ENCODE peak calls at places on chromosomes 2 and 18, in four cellular contexts. One of them, this sample, is unnamed.

GRCh38 chr2:37376421-37377186 is 32.2 kb downstream of the QPCT start:
- DNase-seq in AG04450: peak
- DNase-seq in coronary artery: no peak
- DNase-seq in endothelial cell: no peak
- DNase-seq in this sample: no peak

GRCh38 chr2:5074738-5075137 is 617.4 kb upstream of the SOX11 start:
- DNase-seq in AG04450: no peak
- DNase-seq in coronary artery: no peak
- DNase-seq in endothelial cell: no peak
- DNase-seq in this sample: no peak

GRCh38 chr2:128487650-128488387 is 169.2 kb upstream of the HS6ST1 start:
- DNase-seq in AG04450: no peak
- DNase-seq in coronary artery: no peak
- DNase-seq in endothelial cell: no peak
- DNase-seq in this sample: no peak

GRCh38 chr2:12490641-12491040 is 226.1 kb upstream of the TRIB2 start:
- DNase-seq in AG04450: no peak
- DNase-seq in coronary artery: no peak
- DNase-seq in endothelial cell: no peak
- DNase-seq in this sample: no peak

GRCh38 chr18:21296045-21296444 is 54.0 kb downstream of the GREB1L start:
- DNase-seq in AG04450: no peak
- DNase-seq in coronary artery: no peak
- DNase-seq in endothelial cell: no peak
- DNase-seq in this sample: no peak

GRCh38 chr2:62333961-62334360 is 138.0 kb downstream of the B3GNT2 start:
- DNase-seq in AG04450: no peak
- DNase-seq in coronary artery: no peak
- DNase-seq in endothelial cell: no peak
- DNase-seq in this sample: no peak

GRCh38 chr2:32864761-32865160 is 82.0 kb upstream of the LTBP1 start:
- DNase-seq in AG04450: peak
- DNase-seq in coronary artery: no peak
- DNase-seq in endothelial cell: no peak
- DNase-seq in this sample: no peak

GRCh38 chr2:72887836-72888437 is 729 bp downstream of the SPR start:
- DNase-seq in AG04450: peak
- DNase-seq in coronary artery: peak
- DNase-seq in endothelial cell: peak
- DNase-seq in this sample: peak

GRCh38 chr18:9839806-9840205 is 46.0 kb upstream of the TXNDC2 start:
- DNase-seq in AG04450: no peak
- DNase-seq in coronary artery: no peak
- DNase-seq in endothelial cell: no peak
- DNase-seq in this sample: no peak

DNA sequence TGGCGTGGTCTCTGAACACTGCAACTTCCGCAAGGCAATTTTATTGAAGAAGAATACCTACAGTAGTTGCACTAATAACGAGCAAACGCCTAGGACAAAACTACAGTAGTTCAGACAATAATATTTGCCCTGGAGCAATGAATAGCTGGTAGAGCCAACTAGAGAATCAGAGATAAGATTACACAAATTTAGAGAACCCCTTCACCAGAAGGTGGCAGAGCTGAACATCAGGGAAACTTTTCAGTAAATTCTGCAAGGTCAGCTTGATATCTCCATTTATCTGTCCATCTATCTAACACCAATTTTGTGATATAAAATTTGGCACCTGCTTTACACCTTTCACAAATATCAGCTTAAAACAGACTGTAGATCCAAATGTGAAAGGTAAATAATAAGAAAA is 43.8 kb downstream of the CDH19 start:
- DNase-seq in AG04450: no peak
- DNase-seq in coronary artery: no peak
- DNase-seq in endothelial cell: peak
- DNase-seq in this sample: peak
- TF ChIP-seq CTCF in AG04450: no peak
- TF ChIP-seq CTCF in coronary artery: no peak
- TF ChIP-seq CTCF in endothelial cell: peak
- TF ChIP-seq CTCF in this sample: peak

GRCh38 chr18:49944681-49945080 is 131.3 kb upstream of the ACAA2 start:
- DNase-seq in AG04450: no peak
- DNase-seq in coronary artery: no peak
- DNase-seq in endothelial cell: no peak
- DNase-seq in this sample: no peak
- TF ChIP-seq CTCF in AG04450: no peak
- TF ChIP-seq CTCF in coronary artery: no peak
- TF ChIP-seq CTCF in endothelial cell: no peak
- TF ChIP-seq CTCF in this sample: no peak

DNA sequence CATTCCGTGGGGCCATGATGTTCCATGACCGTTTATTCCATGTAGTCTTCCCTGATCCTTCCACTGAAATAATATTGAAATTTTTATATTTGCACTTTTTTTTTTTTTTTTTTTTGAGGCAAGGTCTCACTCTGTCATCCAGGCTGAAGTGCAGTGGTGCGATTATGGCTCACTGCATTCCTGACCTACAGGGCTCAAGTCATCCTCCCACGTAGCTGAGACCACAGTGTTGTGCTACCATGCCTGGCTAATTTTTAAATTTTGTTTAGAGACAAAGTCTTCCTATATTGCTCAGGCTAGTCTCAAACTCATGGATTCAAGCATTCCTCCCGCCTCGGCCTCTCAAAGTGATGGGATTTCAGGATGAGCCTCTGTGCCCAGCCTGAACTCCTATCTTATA is 340.5 kb upstream of the ZEB2 start:
- DNase-seq in AG04450: no peak
- DNase-seq in coronary artery: no peak
- DNase-seq in endothelial cell: no peak
- DNase-seq in this sample: no peak
- TF ChIP-seq CTCF in AG04450: no peak
- TF ChIP-seq CTCF in coronary artery: no peak
- TF ChIP-seq CTCF in endothelial cell: no peak
- TF ChIP-seq CTCF in this sample: no peak

GRCh38 chr2:195312662-195313061 is 344.4 kb upstream of the SLC39A10 start:
- DNase-seq in AG04450: no peak
- DNase-seq in coronary artery: no peak
- DNase-seq in endothelial cell: no peak
- DNase-seq in this sample: no peak
- TF ChIP-seq CTCF in AG04450: no peak
- TF ChIP-seq CTCF in coronary artery: no peak
- TF ChIP-seq CTCF in endothelial cell: no peak
- TF ChIP-seq CTCF in this sample: no peak

DNA sequence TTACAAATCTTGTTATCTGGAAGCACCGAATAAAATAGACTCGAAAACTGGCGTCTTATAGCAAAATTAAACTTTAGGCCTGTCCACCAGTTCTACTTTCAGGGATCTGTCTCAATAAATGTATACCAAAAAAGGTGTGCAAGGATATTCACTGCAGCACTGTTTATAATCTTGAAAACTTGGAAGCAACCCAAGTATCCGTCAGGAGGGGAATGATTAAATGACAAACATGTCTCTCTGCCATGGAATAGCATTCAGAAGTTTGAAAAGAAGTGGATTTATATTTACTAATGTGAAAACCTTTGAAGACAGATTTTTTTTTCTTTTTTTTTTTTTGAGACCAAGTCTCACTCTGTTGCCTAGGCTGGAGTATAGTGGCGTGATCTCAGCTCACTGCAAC is 32.3 kb upstream of the SATB2 start:
- DNase-seq in AG04450: no peak
- DNase-seq in coronary artery: no peak
- DNase-seq in endothelial cell: no peak
- DNase-seq in this sample: no peak
- TF ChIP-seq CTCF in AG04450: no peak
- TF ChIP-seq CTCF in coronary artery: no peak
- TF ChIP-seq CTCF in endothelial cell: no peak
- TF ChIP-seq CTCF in this sample: no peak

DNA sequence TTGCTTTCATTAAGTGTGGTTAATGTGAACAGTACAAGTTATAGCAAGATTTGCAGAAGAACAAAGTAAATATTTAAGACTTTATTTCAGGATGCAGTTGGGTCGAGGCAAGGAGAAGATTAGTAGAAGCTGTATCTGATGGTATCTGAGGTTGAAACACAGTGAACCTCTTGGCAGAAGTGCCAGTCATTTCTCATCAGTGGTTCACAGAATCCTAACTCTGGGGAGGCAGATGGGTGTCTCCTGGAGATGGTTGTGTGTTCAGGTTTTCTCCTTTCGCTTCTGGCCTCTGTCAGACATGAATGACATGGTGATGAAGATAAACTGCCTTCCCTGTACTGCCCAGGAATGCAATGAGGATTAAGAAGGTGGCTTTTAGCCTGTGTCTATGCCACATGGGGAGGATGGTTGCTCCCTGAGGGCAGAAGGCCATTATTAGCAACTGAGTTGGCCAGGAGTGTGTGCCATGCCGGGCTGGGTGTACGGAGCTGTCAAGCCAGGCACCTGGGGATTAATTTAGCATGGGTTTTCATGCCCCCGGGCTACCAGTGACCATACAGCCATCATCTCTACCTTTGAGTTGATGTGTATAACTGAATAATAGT is 28.0 kb downstream of the MGAT5 start:
- DNase-seq in AG04450: no peak
- DNase-seq in coronary artery: no peak
- DNase-seq in endothelial cell: no peak
- DNase-seq in this sample: no peak
- TF ChIP-seq CTCF in AG04450: no peak
- TF ChIP-seq CTCF in coronary artery: no peak
- TF ChIP-seq CTCF in endothelial cell: no peak
- TF ChIP-seq CTCF in this sample: no peak

DNA sequence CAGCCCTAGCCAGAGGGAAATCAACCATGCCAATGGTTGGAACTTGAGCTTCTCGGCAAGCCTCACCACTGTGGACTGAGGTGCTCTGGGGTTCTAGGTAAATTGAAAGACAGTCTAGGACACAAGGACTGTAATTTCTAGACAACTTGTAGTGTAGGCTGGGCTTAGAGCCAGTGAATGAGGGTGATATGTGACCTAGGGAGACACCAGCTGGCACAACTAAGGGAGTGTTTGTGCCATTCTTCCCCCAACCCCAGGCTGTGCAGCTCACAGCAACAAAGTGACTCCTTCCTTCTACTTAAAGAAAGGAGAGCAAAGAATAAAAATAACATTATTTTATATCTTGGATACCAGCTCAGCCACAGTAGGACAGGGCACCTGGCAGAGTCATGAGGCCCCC is 1690.7 kb upstream of the TMEFF2 start:
- DNase-seq in AG04450: no peak
- DNase-seq in coronary artery: no peak
- DNase-seq in endothelial cell: no peak
- DNase-seq in this sample: no peak
- TF ChIP-seq CTCF in AG04450: no peak
- TF ChIP-seq CTCF in coronary artery: no peak
- TF ChIP-seq CTCF in endothelial cell: no peak
- TF ChIP-seq CTCF in this sample: no peak

DNA sequence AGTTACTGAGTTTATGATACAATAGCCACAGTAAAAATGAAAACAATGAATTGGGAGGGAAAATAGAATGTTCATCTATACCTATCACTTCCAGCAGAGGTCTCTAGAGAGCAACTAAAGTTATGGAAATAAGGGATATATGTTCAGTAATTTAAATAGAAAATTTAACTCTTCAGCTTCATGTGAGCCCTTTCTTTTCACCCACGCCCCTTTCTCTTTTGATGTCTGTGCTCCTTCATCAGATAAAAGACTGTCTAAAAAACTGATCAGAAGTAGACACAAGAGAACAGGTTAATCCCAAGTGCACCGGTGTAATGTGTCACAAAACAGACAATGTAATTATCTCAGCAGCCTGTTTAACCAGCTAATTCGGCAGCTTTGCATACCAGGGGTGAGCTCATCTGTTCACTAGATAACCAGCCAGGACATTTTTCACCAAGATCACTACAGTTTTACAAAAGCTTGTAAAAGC is 238.5 kb upstream of the ERBB4 start:
- DNase-seq in AG04450: no peak
- DNase-seq in coronary artery: no peak
- DNase-seq in endothelial cell: no peak
- DNase-seq in this sample: no peak
- TF ChIP-seq CTCF in AG04450: peak
- TF ChIP-seq CTCF in coronary artery: peak
- TF ChIP-seq CTCF in endothelial cell: peak
- TF ChIP-seq CTCF in this sample: peak

This sample was measured in neural crest cell.